ENCODE peak calls at places on chromosomes 3 and 15, in seven cellular contexts. U is PC-3, P is kidney epithelial cell, C is HCT116, S is heart left ventricle, O is cardiac fibroblast, R is fibroblast of pulmonary artery. V is an unnamed sample.

GRCh38 chr15:85044894-85045293 is 63.2 kb downstream of the PDE8A start:
- DNase-seq in U (no peak), R (no peak), O (no peak), C (no peak), S (no peak), P (no peak), V (no peak)

GRCh38 chr3:123330441-123330991 is 118.4 kb downstream of the ADCY5 start:
- DNase-seq in S (peak; percentile 74), P (no peak), C (no peak), R (peak; percentile 32), O (peak; percentile 25), U (no peak), V (no peak)

GRCh38 chr15:42933886-42934667 is 13.5 kb upstream of the TTBK2 start:
- DNase-seq in S (no peak), O (no peak), C (no peak), U (peak; percentile 39), R (no peak), P (no peak), V (no peak)

GRCh38 chr15:89998923-89999675 is 2.0 kb upstream of the ZNF710 start:
- DNase-seq in R (no peak), U (no peak), O (no peak), S (no peak), C (no peak), P (no peak), V (no peak)

GRCh38 chr15:89810837-89811236 is 3.8 kb downstream of the ANPEP start:
- DNase-seq in O (no peak), S (no peak), U (no peak), R (no peak), C (no peak), P (no peak), V (no peak)

GRCh38 chr3:143973352-143974021 is 1.9 kb downstream of the DIPK2A start:
- DNase-seq in C (no peak), P (no peak), U (peak; percentile 24), R (peak; percentile 35), O (peak; percentile 33), S (no peak), V (no peak)

GRCh38 chr3:129506272-129506742 is 22.1 kb upstream of the RHO start:
- DNase-seq in R (no peak), U (no peak), O (no peak), C (no peak), S (no peak), P (no peak), V (no peak)

GRCh38 chr3:187041362-187042061 is 97.8 kb downstream of the RPL39L start:
- DNase-seq in U (no peak), P (no peak), S (no peak), O (peak; percentile 59), C (no peak), R (peak; percentile 74), V (no peak)

GRCh38 chr3:168047936-168048335 is 47.8 kb downstream of the GOLIM4 start:
- DNase-seq in P (no peak), R (no peak), S (no peak), O (no peak), U (no peak), C (no peak), V (no peak)

GRCh38 chr3:10365791-10366190 is 44.9 kb upstream of the SEC13 start:
- DNase-seq in U (no peak), S (no peak), C (no peak), P (no peak), O (peak; percentile 16), R (peak; percentile 27), V (no peak)

GRCh38 chr3:170909129-170909903 is 879 bp upstream of the EIF5A2 start:
- DNase-seq in O (peak; percentile 85), R (peak; percentile 96), P (no peak), U (peak; percentile 95), C (no peak), S (no peak), V (no peak)

GRCh38 chr3:2024037-2024436 is 74.6 kb upstream of the CNTN4 start:
- DNase-seq in O (no peak), U (no peak), R (no peak), S (no peak), P (peak; percentile 34), C (no peak), V (no peak)

GRCh38 chr15:43799945-43800285 is at the start of gene SERINC4:
- DNase-seq in S (no peak), R (no peak), O (no peak), U (no peak), C (no peak), P (no peak), V (no peak)

GRCh38 chr3:73868688-73869315 is 244.1 kb upstream of the PDZRN3 start:
- DNase-seq in R (peak; percentile 57), U (peak; percentile 49), O (peak; percentile 51), C (no peak), P (no peak), S (no peak), V (peak; percentile 25)

GRCh38 chr15:91625506-91625905 is 228.0 kb upstream of the SLCO3A1 start:
- DNase-seq in C (no peak), U (peak; percentile 36), R (no peak), P (peak; percentile 25), S (no peak), O (no peak), V (no peak)

GRCh38 chr3:47294392-47294791 is 11.6 kb downstream of the KLHL18 start:
- DNase-seq in P (no peak), O (no peak), R (no peak), U (no peak), C (no peak), S (no peak), V (no peak)

GRCh38 chr3:190017575-190018288 is 103.0 kb downstream of the P3H2 start:
- DNase-seq in P (peak; percentile 52), C (peak; percentile 31), U (peak; percentile 90), O (peak; percentile 84), S (no peak), R (peak; percentile 85), V (peak; percentile 57)

GRCh38 chr3:184491867-184492615 is 69.5 kb upstream of the EPHB3 start:
- DNase-seq in P (no peak), R (no peak), C (no peak), U (no peak), S (peak; percentile 58), O (no peak), V (no peak)

GRCh38 chr3:133206921-133207320 is 168.7 kb downstream of the TMEM108 start:
- DNase-seq in U (no peak), O (no peak), R (no peak), S (no peak), P (no peak), C (no peak), V (no peak)

GRCh38 chr15:66947471-66947870 is 117.9 kb upstream of the SMAD3 start:
- DNase-seq in U (no peak), R (no peak), O (no peak), S (no peak), C (no peak), P (no peak), V (no peak)

GRCh38 chr3:195155842-195156241 is 115.1 kb downstream of the XXYLT1 start:
- DNase-seq in R (no peak), U (no peak), S (no peak), P (no peak), C (no peak), O (no peak), V (no peak)

GRCh38 chr3:195815169-195815771 is 3.5 kb upstream of the MUC4 start:
- DNase-seq in S (no peak), P (peak; percentile 58), U (peak; percentile 47), R (no peak), C (peak; percentile 13), O (no peak), V (no peak)

GRCh38 chr15:76334438-76335004 is 2.1 kb upstream of the ISL2 start:
- DNase-seq in O (no peak), S (no peak), P (no peak), R (no peak), U (no peak), C (no peak), V (no peak)

GRCh38 chr15:76332796-76333195 is 3.8 kb upstream of the ISL2 start:
- DNase-seq in U (no peak), S (no peak), R (no peak), C (no peak), O (no peak), P (no peak), V (no peak)

GRCh38 chr15:76333309-76333708 is 3.3 kb upstream of the ISL2 start:
- DNase-seq in C (no peak), S (no peak), P (no peak), O (no peak), U (no peak), R (no peak), V (no peak)

GRCh38 chr15:76335129-76335850 is 1.3 kb upstream of the ISL2 start:
- DNase-seq in S (no peak), U (no peak), P (no peak), O (no peak), C (no peak), R (no peak), V (no peak)

GRCh38 chr15:76333720-76334437 is 2.7 kb upstream of the ISL2 start:
- DNase-seq in C (no peak), O (no peak), U (peak; percentile 19), S (no peak), P (no peak), R (no peak), V (no peak)
- TF ChIP-seq CTCF in C (peak; percentile 37), O (peak; percentile 30), U (peak; percentile 51), S (peak; percentile 7), P (peak; percentile 33), R (peak; percentile 22), V (peak; percentile 36)

GRCh38 chr3:24829011-24829581 is 334.4 kb upstream of the THRB start:
- DNase-seq in S (peak; percentile 45), C (no peak), P (no peak), R (no peak), O (no peak), U (no peak), V (no peak)
- H3K4me3 ChIP-seq in S (peak overlapping the region; percentile 26), C (no peak overlapping the region), P (peak overlapping the region; percentile 31), R (no peak overlapping the region), O (no peak overlapping the region), U (no peak overlapping the region), V (peak overlapping the region; percentile 68)

GRCh38 chr15:78768531-78769408 is 42.5 kb downstream of the ADAMTS7 start:
- DNase-seq in P (no peak), O (no peak), R (no peak), U (no peak), S (peak; percentile 23), C (no peak), V (no peak)
- TF ChIP-seq CTCF in P (no peak), O (no peak), R (no peak), U (no peak), S (no peak), C (no peak), V (no peak)

GRCh38 chr15:95559875-95560394 is 770.6 kb upstream of the NR2F2 start:
- DNase-seq in S (peak; percentile 42), O (peak; percentile 87), R (peak; percentile 94), P (peak; percentile 79), C (peak; percentile 78), U (peak; percentile 81), V (no peak)

GRCh38 chr15:95556866-95557225 is 773.7 kb upstream of the NR2F2 start:
- DNase-seq in P (peak; percentile 32), U (no peak), R (peak; percentile 52), C (peak; percentile 3), S (no peak), O (peak; percentile 60), V (peak; percentile 81)

GRCh38 chr15:95558916-95559315 is 771.6 kb upstream of the NR2F2 start:
- DNase-seq in U (peak; percentile 43), S (no peak), C (no peak), R (no peak), O (no peak), P (no peak), V (no peak)

GRCh38 chr15:95557226-95558046 is 773.1 kb upstream of the NR2F2 start:
- DNase-seq in R (peak; percentile 96), C (peak; percentile 83), U (peak; percentile 92), O (peak; percentile 93), S (peak; percentile 35), P (peak; percentile 86), V (peak; percentile 50)

GRCh38 chr15:95558131-95558530 is 772.4 kb upstream of the NR2F2 start:
- DNase-seq in R (peak; percentile 38), U (peak; percentile 87), C (peak; percentile 1), O (peak; percentile 22), P (no peak), S (no peak), V (peak; percentile 28)
- H3K4me3 ChIP-seq in R (no peak overlapping the region), U (no peak overlapping the region), C (no peak overlapping the region), O (no peak overlapping the region), P (no peak overlapping the region), S (no peak overlapping the region), V (no peak overlapping the region)